ENCODE peak calls at places on chromosome 1, in five cellular contexts. I is head of caudate nucleus, X is adrenal gland, C is T-helper 22 cell, V is NCI-H1694 treated with DMSO at 0.1 percent for 48 hours. S is an unnamed sample.

GRCh38 chr1:87134061-87134460 is 194.6 kb upstream of the LMO4 start:
- DNase-seq in I (peak; percentile 92), X (no peak), C (no peak), V (no peak), S (no peak)

GRCh38 chr1:26275580-26276431 is 4.1 kb upstream of the SH3BGRL3 start:
- DNase-seq in I (peak; percentile 90), X (peak; percentile 92), C (peak; percentile 77), V (peak; percentile 16), S (peak; percentile 68)

GRCh38 chr1:23343246-23344110 is 606 bp downstream of the HNRNPR start:
- DNase-seq in I (peak; percentile 50), X (peak; percentile 56), C (peak; percentile 7), V (peak; percentile 23), S (no peak)

GRCh38 chr1:161727343-161727924 is 6.1 kb downstream of the FCRLB start:
- DNase-seq in I (no peak), X (no peak), C (no peak), V (no peak), S (no peak)

GRCh38 chr1:159005161-159005560 is 4.5 kb upstream of the IFI16 start:
- DNase-seq in I (no peak), X (no peak), C (no peak), V (no peak), S (no peak)

GRCh38 chr1:24085546-24085945 is 26.4 kb downstream of the MYOM3 start:
- DNase-seq in I (no peak), X (no peak), C (no peak), V (no peak), S (no peak)

GRCh38 chr1:228837817-228838716 is 102.8 kb downstream of the RHOU start:
- DNase-seq in I (no peak), X (peak; percentile 85), C (no peak), V (no peak), S (peak; percentile 79)

GRCh38 chr1:38587734-38588133 is 271.8 kb downstream of the RRAGC start:
- DNase-seq in I (no peak), X (no peak), C (no peak), V (peak; percentile 21), S (no peak)

GRCh38 chr1:3294450-3294849 is 160.0 kb upstream of the ARHGEF16 start:
- DNase-seq in I (no peak), X (no peak), C (no peak), V (no peak), S (no peak)

GRCh38 chr1:115275216-115275615 is 62.8 kb downstream of the NGF start:
- DNase-seq in I (no peak), X (no peak), C (no peak), V (no peak), S (peak; percentile 21)

GRCh38 chr1:39585933-39586332 is 9.3 kb upstream of the PABPC4 start:
- DNase-seq in I (no peak), X (no peak), C (no peak), V (no peak), S (no peak)

GRCh38 chr1:52059326-52059725 is 3.2 kb downstream of the BTF3L4 start:
- DNase-seq in I (no peak), X (no peak), C (no peak), V (no peak), S (no peak)

GRCh38 chr1:95286479-95286878 is 52.5 kb downstream of the RWDD3 start:
- DNase-seq in I (no peak), X (no peak), C (no peak), V (no peak), S (no peak)

GRCh38 chr1:204419064-204419403 is 7.4 kb upstream of the PPP1R15B start:
- DNase-seq in I (peak; percentile 58), X (no peak), C (no peak), V (no peak), S (no peak)

GRCh38 chr1:171196351-171196750 is 11.3 kb downstream of the FMO2 start:
- DNase-seq in I (no peak), X (no peak), C (no peak), V (no peak), S (no peak)

GRCh38 chr1:7299329-7299799 is 471.7 kb upstream of the VAMP3 start:
- DNase-seq in I (peak; percentile 90), X (peak; percentile 76), C (no peak), V (no peak), S (no peak)

GRCh38 chr1:192967211-192967877 is 91.8 kb downstream of the UCHL5 start:
- DNase-seq in I (no peak), X (no peak), C (no peak), V (no peak), S (no peak)

GRCh38 chr1:51086496-51087271 is 15.3 kb upstream of the C1orf185 start:
- DNase-seq in I (no peak), X (no peak), C (no peak), V (no peak), S (no peak)

GRCh38 chr1:13725714-13726175 is 25.8 kb downstream of the PRDM2 start:
- DNase-seq in I (peak; percentile 64), X (peak; percentile 58), C (peak; percentile 30), V (no peak), S (peak; percentile 54)

GRCh38 chr1:26542781-26543443 is 13.4 kb downstream of the RPS6KA1 start:
- DNase-seq in I (no peak), X (no peak), C (no peak), V (no peak), S (no peak)

GRCh38 chr1:37480125-37480466 is 5.7 kb downstream of the ZC3H12A start:
- DNase-seq in I (no peak), X (peak; percentile 52), C (no peak), V (no peak), S (no peak)

GRCh38 chr1:109969430-109969829 is 15.1 kb upstream of the AHCYL1 start:
- DNase-seq in I (no peak), X (no peak), C (no peak), V (no peak), S (no peak)

GRCh38 chr1:7525664-7526063 is 245.4 kb upstream of the VAMP3 start:
- DNase-seq in I (no peak), X (no peak), C (no peak), V (no peak), S (no peak)

GRCh38 chr1:109589679-109590078 is 29.7 kb downstream of the GNAT2 start:
- DNase-seq in I (no peak), X (no peak), C (no peak), V (no peak), S (no peak)

GRCh38 chr1:67855444-67855843 is 22.2 kb upstream of the GNG12 start:
- DNase-seq in I (no peak), X (no peak), C (no peak), V (no peak), S (no peak)

GRCh38 chr1:26094677-26095383 is 16.8 kb upstream of the PDIK1L start:
- DNase-seq in I (peak; percentile 38), X (peak; percentile 39), C (no peak), V (no peak), S (no peak)

GRCh38 chr1:192443616-192444015 is 126.8 kb downstream of the RGS21 start:
- DNase-seq in I (no peak), X (no peak), C (no peak), V (no peak), S (no peak)

GRCh38 chr1:76074321-76075187 is at the start of gene ST6GALNAC3:
- DNase-seq in I (peak; percentile 92), X (peak; percentile 71), C (peak; percentile 48), V (peak; percentile 50), S (peak; percentile 54)

GRCh38 chr1:246001821-246002220 is 505.3 kb downstream of the SMYD3 start:
- DNase-seq in I (peak; percentile 20), X (no peak), C (no peak), V (no peak), S (no peak)

GRCh38 chr1:28566931-28567330 is 14.0 kb downstream of the TRNAU1AP start:
- DNase-seq in I (no peak), X (no peak), C (no peak), V (no peak), S (no peak)

GRCh38 chr1:28062806-28063205 is 25.6 kb downstream of the EYA3 start:
- DNase-seq in I (no peak), X (peak; percentile 39), C (no peak), V (no peak), S (no peak)

GRCh38 chr1:23651069-23651808 is 40.4 kb upstream of the RPL11 start:
- DNase-seq in I (no peak), X (peak; percentile 83), C (no peak), V (no peak), S (no peak)

GRCh38 chr1:92538048-92538412 is 51.3 kb upstream of the GFI1 start:
- DNase-seq in I (no peak), X (no peak), C (no peak), V (no peak), S (no peak)

GRCh38 chr1:14067686-14068085 is 367.7 kb downstream of the PRDM2 start:
- DNase-seq in I (peak; percentile 73), X (no peak), C (no peak), V (no peak), S (no peak)

GRCh38 chr1:64898107-64898861 is 68.1 kb downstream of the JAK1 start:
- DNase-seq in I (peak; percentile 88), X (peak; percentile 94), C (peak; percentile 34), V (peak; percentile 55), S (peak; percentile 10)

GRCh38 chr1:226201029-226201593 is 14.6 kb upstream of the ACBD3 start:
- DNase-seq in I (no peak), X (no peak), C (no peak), V (no peak), S (peak; percentile 11)

GRCh38 chr1:30198805-30199403 is 524.5 kb downstream of the MATN1 start:
- DNase-seq in I (peak; percentile 14), X (no peak), C (no peak), V (no peak), S (no peak)

GRCh38 chr1:217135569-217135915 is 412.3 kb upstream of the ESRRG start:
- DNase-seq in I (no peak), X (no peak), C (no peak), V (peak; percentile 30), S (no peak)

GRCh38 chr1:114510235-114511047 is 562 bp downstream of the TRIM33 start:
- DNase-seq in I (peak; percentile 66), X (peak; percentile 56), C (peak; percentile 4), V (no peak), S (no peak)

GRCh38 chr1:16053781-16054502 is 10.4 kb downstream of the CLCNKB start:
- DNase-seq in I (no peak), X (no peak), C (no peak), V (no peak), S (no peak)

S was measured in AML-193.